ENCODE peak calls at places on chromosomes 16 and 17, in ten cellular contexts. R is IMR-90; D is right cardiac atrium; A is cardiac muscle cell; K is body of pancreas; W is OCI-LY7; G is CD8-positive, alpha-beta memory T cell; I is hepatocyte; C is GM23338; V is Panc1. M is an unnamed sample.

GRCh38 chr16:72739577-72739976 is 308.4 kb downstream of the ZFHX3 start:
- DNase-seq in R (peak), D (no peak), A (no peak), K (no peak), W (no peak), G (no peak), I (no peak), C (peak), V (no peak), M (no peak)

GRCh38 chr16:11308493-11309283 is 27.6 kb upstream of the PRM1 start:
- DNase-seq in R (no peak), D (no peak), A (no peak), K (no peak), W (peak), G (no peak), I (no peak), C (no peak), V (no peak), M (no peak)

GRCh38 chr16:73506568-73507056 is 458.7 kb upstream of the ZFHX3 start:
- DNase-seq in R (no peak), D (no peak), A (no peak), K (no peak), W (no peak), G (no peak), I (no peak), C (no peak), V (no peak), M (no peak)

GRCh38 chr17:79915850-79916430 is 76.7 kb upstream of the CBX4 start:
- DNase-seq in R (peak), D (no peak), A (peak), K (peak), W (peak), G (no peak), I (peak), C (peak), V (no peak), M (no peak)

GRCh38 chr16:1706386-1707192 is 594 bp downstream of the MAPK8IP3 start:
- DNase-seq in R (peak), D (peak), A (peak), K (no peak), W (peak), G (peak), I (peak), C (peak), V (no peak), M (no peak)

GRCh38 chr16:56988161-56988947 is 1.0 kb upstream of the NLRC5 start:
- DNase-seq in R (peak), D (no peak), A (peak), K (no peak), W (no peak), G (no peak), I (no peak), C (no peak), V (no peak), M (no peak)

GRCh38 chr17:46726106-46726670 is 92.3 kb downstream of the WNT3 start:
- DNase-seq in R (peak), D (no peak), A (peak), K (no peak), W (peak), G (no peak), I (peak), C (no peak), V (no peak), M (no peak)

GRCh38 chr16:57852189-57852588 is 49.9 kb upstream of the KIFC3 start:
- DNase-seq in R (no peak), D (no peak), A (no peak), K (no peak), W (no peak), G (no peak), I (no peak), C (no peak), V (no peak), M (no peak)

GRCh38 chr17:19410875-19411291 is at the start of gene RNF112:
- DNase-seq in R (peak), D (peak), A (peak), K (no peak), W (no peak), G (no peak), I (peak), C (peak), V (no peak), M (no peak)

GRCh38 chr16:53622315-53622714 is 81.3 kb downstream of the RPGRIP1L start:
- DNase-seq in R (no peak), D (no peak), A (no peak), K (no peak), W (no peak), G (no peak), I (no peak), C (no peak), V (no peak), M (no peak)

GRCh38 chr17:12021604-12022003 is 927 bp downstream of the MAP2K4 start:
- DNase-seq in R (no peak), D (no peak), A (no peak), K (no peak), W (peak), G (no peak), I (no peak), C (no peak), V (no peak), M (no peak)

GRCh38 chr17:67999291-67999911 is 3.1 kb upstream of the C17orf58 start:
- DNase-seq in R (peak), D (no peak), A (no peak), K (no peak), W (no peak), G (no peak), I (peak), C (no peak), V (no peak), M (no peak)

GRCh38 chr16:49552273-49552928 is 178.8 kb downstream of the C16orf78 start:
- DNase-seq in R (no peak), D (peak), A (no peak), K (no peak), W (no peak), G (no peak), I (no peak), C (no peak), V (no peak), M (no peak)

GRCh38 chr17:43011728-43012472 is 5.3 kb downstream of the IFI35 start:
- DNase-seq in R (no peak), D (peak), A (no peak), K (no peak), W (no peak), G (no peak), I (no peak), C (no peak), V (no peak), M (no peak)

GRCh38 chr17:40726919-40727318 is 23.4 kb upstream of the KRT24 start:
- DNase-seq in R (peak), D (no peak), A (no peak), K (no peak), W (peak), G (no peak), I (no peak), C (peak), V (no peak), M (no peak)

GRCh38 chr16:48971571-48972071 is 310.0 kb downstream of the CBLN1 start:
- DNase-seq in R (no peak), D (no peak), A (no peak), K (no peak), W (no peak), G (no peak), I (no peak), C (no peak), V (no peak), M (no peak)

GRCh38 chr16:715448-716249 is 731 bp downstream of the METRN start:
- DNase-seq in R (no peak), D (no peak), A (no peak), K (no peak), W (peak), G (no peak), I (peak), C (peak), V (no peak), M (no peak)

GRCh38 chr16:56933266-56933619 is 1.3 kb downstream of the HERPUD1 start:
- DNase-seq in R (no peak), D (no peak), A (no peak), K (peak), W (no peak), G (no peak), I (no peak), C (peak), V (no peak), M (no peak)

GRCh38 chr16:74867281-74867849 is 92.7 kb upstream of the FA2H start:
- DNase-seq in R (no peak), D (no peak), A (no peak), K (peak), W (no peak), G (no peak), I (no peak), C (no peak), V (no peak), M (no peak)
- H3K27ac ChIP-seq in R (no peak), D (no peak), A (no peak), K (no peak), W (no peak), G (no peak), I (peak), C (peak), V (no peak), M (no peak)

DNA sequence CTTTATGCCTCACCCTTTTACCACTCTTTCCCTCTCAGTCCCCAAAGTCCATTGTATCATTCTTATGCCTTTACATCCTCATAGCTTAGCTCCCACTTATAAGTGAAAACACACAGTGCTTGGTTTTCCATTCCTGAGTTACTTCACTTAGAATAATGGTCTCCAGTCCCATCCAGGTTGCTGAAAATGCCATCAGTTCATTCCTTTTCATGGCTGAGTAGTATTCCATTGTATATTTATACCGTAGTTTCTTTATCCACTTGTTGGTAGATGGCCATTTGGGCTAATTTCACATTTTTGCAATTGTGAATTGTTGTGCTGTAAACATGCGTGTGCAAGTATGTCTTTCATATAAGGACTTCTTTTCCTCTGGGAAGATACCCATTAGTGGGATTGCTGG is 597.3 kb downstream of the WWOX start:
- DNase-seq in R (no peak), D (no peak), A (no peak), K (no peak), W (no peak), G (no peak), I (no peak), C (no peak), V (no peak), M (no peak)
- H3K27ac ChIP-seq in R (no peak), D (no peak), A (no peak), K (no peak), W (no peak), G (no peak), I (no peak), C (no peak), V (no peak), M (no peak)

DNA sequence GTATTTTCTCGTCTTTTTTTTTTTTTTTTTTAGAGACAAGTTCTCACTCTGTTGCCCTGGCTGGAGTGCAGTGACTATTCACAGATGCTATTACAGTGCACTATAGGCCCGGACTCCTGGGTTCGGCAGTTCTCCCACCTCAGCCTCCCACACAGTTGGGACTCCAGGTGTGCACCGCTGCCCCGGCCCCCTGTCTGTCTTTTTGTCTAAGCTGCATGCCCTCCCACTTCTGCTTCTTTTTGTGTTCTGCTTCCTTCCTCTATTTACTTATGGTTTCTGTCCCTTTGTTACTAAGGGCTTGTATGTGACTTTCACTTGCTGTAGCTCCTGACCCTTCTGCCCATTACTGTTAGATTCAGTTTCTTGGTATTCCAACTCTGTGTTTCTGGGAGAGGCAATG is 20.5 kb downstream of the SLC7A6 start:
- DNase-seq in R (no peak), D (no peak), A (no peak), K (no peak), W (peak), G (no peak), I (no peak), C (no peak), V (no peak), M (no peak)
- H3K27ac ChIP-seq in R (no peak), D (peak), A (no peak), K (no peak), W (peak), G (no peak), I (no peak), C (no peak), V (no peak), M (peak)

DNA sequence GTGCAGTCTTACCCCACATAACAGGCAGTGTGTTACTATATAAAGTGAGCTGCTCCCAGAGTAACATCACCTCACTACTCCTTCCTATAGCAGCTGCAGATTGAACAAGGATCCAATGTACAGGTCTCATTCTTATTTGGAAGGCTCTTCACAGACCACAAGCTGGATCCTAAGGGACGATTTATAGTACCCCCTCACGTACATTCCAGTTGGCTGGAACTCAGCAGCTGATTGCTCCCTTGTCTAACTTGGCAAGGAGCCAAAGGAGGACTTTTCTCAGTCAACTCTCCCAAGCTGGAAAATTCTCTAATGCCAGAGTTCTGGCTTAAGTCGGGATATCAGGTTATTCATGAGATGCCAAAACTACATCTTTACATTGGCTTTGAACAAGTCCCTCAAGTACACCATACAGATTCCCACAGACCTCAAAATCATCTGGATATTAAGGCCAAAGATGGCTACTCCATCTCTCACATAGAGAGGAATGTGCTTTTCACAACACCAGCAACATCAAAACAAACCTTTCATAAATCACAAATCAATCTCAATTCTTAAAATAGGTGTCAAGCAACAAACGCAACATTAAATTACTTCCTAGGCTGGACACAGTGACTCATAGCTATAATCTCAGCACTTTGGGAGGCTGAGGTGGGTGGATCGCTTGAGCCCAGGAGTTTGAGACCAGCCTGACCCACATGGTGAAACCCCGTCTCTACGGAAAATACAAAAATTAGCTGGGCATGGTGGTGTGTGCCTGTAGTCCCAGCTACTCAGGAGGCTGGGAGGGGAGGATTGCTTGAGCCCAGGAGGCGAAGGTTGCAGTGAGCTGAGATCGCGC is 39.3 kb downstream of the SMG6 start:
- DNase-seq in R (peak), D (no peak), A (peak), K (no peak), W (no peak), G (no peak), I (peak), C (no peak), V (no peak), M (no peak)
- H3K27ac ChIP-seq in R (no peak), D (no peak), A (no peak), K (no peak), W (no peak), G (peak), I (no peak), C (no peak), V (no peak), M (no peak)

M was measured in right atrium auricular region.